ENCODE peak calls at places on chromosomes 13 and 19, in eight cellular contexts. One of them, this sample, is unnamed.

GRCh38 chr19:30552593-30552992 is 180.4 kb downstream of the ZNF536 start:
- DNase-seq in CD8-positive, alpha-beta T cell: no peak
- DNase-seq in astrocyte: no peak
- DNase-seq in transverse colon: no peak
- DNase-seq in effector memory CD4-positive, alpha-beta T cell: no peak
- DNase-seq in Peyer's patch: no peak
- DNase-seq in lower lobe of right lung: no peak
- DNase-seq in right atrium auricular region: no peak
- DNase-seq in this sample: no peak

GRCh38 chr13:23470706-23471610 is 37.5 kb upstream of the SACS start:
- DNase-seq in right atrium auricular region: no peak
- DNase-seq in CD8-positive, alpha-beta T cell: no peak
- DNase-seq in lower lobe of right lung: no peak
- DNase-seq in Peyer's patch: no peak
- DNase-seq in transverse colon: no peak
- DNase-seq in astrocyte: no peak
- DNase-seq in effector memory CD4-positive, alpha-beta T cell: no peak
- DNase-seq in this sample: no peak

GRCh38 chr19:1082165-1082927 is 12.8 kb downstream of the POLR2E start:
- DNase-seq in transverse colon: peak; percentile 96
- DNase-seq in right atrium auricular region: no peak
- DNase-seq in astrocyte: no peak
- DNase-seq in effector memory CD4-positive, alpha-beta T cell: peak; percentile 76
- DNase-seq in Peyer's patch: peak; percentile 96
- DNase-seq in lower lobe of right lung: peak; percentile 93
- DNase-seq in CD8-positive, alpha-beta T cell: peak; percentile 75
- DNase-seq in this sample: peak; percentile 79

GRCh38 chr19:33302175-33302973 is at the start of gene CEBPA:
- DNase-seq in lower lobe of right lung: peak; percentile 92
- DNase-seq in astrocyte: peak; percentile 55
- DNase-seq in transverse colon: peak; percentile 88
- DNase-seq in effector memory CD4-positive, alpha-beta T cell: peak; percentile 21
- DNase-seq in Peyer's patch: peak; percentile 90
- DNase-seq in CD8-positive, alpha-beta T cell: peak; percentile 26
- DNase-seq in right atrium auricular region: no peak
- DNase-seq in this sample: peak; percentile 67

GRCh38 chr19:34484328-34484727 is 2.8 kb downstream of the WTIP start:
- DNase-seq in astrocyte: no peak
- DNase-seq in Peyer's patch: no peak
- DNase-seq in right atrium auricular region: no peak
- DNase-seq in transverse colon: no peak
- DNase-seq in effector memory CD4-positive, alpha-beta T cell: no peak
- DNase-seq in lower lobe of right lung: no peak
- DNase-seq in CD8-positive, alpha-beta T cell: no peak
- DNase-seq in this sample: no peak

GRCh38 chr13:73421310-73421912 is 362.6 kb downstream of the KLF5 start:
- DNase-seq in right atrium auricular region: no peak
- DNase-seq in astrocyte: peak; percentile 96
- DNase-seq in Peyer's patch: peak; percentile 81
- DNase-seq in transverse colon: peak; percentile 68
- DNase-seq in CD8-positive, alpha-beta T cell: no peak
- DNase-seq in effector memory CD4-positive, alpha-beta T cell: no peak
- DNase-seq in lower lobe of right lung: no peak
- DNase-seq in this sample: no peak

GRCh38 chr13:110405597-110406450 is 98.7 kb downstream of the COL4A2 start:
- DNase-seq in astrocyte: peak; percentile 96
- DNase-seq in right atrium auricular region: no peak
- DNase-seq in effector memory CD4-positive, alpha-beta T cell: no peak
- DNase-seq in transverse colon: no peak
- DNase-seq in CD8-positive, alpha-beta T cell: no peak
- DNase-seq in Peyer's patch: no peak
- DNase-seq in lower lobe of right lung: no peak
- DNase-seq in this sample: no peak

GRCh38 chr13:93296584-93296983 is 70.0 kb downstream of the GPC6 start:
- DNase-seq in transverse colon: no peak
- DNase-seq in effector memory CD4-positive, alpha-beta T cell: no peak
- DNase-seq in Peyer's patch: no peak
- DNase-seq in lower lobe of right lung: no peak
- DNase-seq in astrocyte: no peak
- DNase-seq in right atrium auricular region: no peak
- DNase-seq in CD8-positive, alpha-beta T cell: no peak
- DNase-seq in this sample: no peak

GRCh38 chr19:53037101-53038097 is 7.1 kb upstream of the ERVV-2 start:
- DNase-seq in astrocyte: peak; percentile 32
- DNase-seq in lower lobe of right lung: peak; percentile 48
- DNase-seq in effector memory CD4-positive, alpha-beta T cell: no peak
- DNase-seq in CD8-positive, alpha-beta T cell: no peak
- DNase-seq in right atrium auricular region: no peak
- DNase-seq in Peyer's patch: no peak
- DNase-seq in transverse colon: no peak
- DNase-seq in this sample: no peak

GRCh38 chr19:40718774-40719391 is 2.0 kb downstream of the ITPKC start:
- DNase-seq in CD8-positive, alpha-beta T cell: no peak
- DNase-seq in Peyer's patch: peak; percentile 94
- DNase-seq in transverse colon: peak; percentile 93
- DNase-seq in astrocyte: peak; percentile 16
- DNase-seq in effector memory CD4-positive, alpha-beta T cell: no peak
- DNase-seq in lower lobe of right lung: peak; percentile 91
- DNase-seq in right atrium auricular region: peak; percentile 79
- DNase-seq in this sample: no peak

GRCh38 chr19:3310280-3310679 is 56.1 kb upstream of the NFIC start:
- DNase-seq in Peyer's patch: no peak
- DNase-seq in lower lobe of right lung: no peak
- DNase-seq in effector memory CD4-positive, alpha-beta T cell: no peak
- DNase-seq in transverse colon: no peak
- DNase-seq in CD8-positive, alpha-beta T cell: no peak
- DNase-seq in right atrium auricular region: no peak
- DNase-seq in astrocyte: no peak
- DNase-seq in this sample: no peak

GRCh38 chr19:2663920-2664571 is 38.4 kb downstream of the GNG7 start:
- DNase-seq in effector memory CD4-positive, alpha-beta T cell: no peak
- DNase-seq in right atrium auricular region: peak; percentile 69
- DNase-seq in CD8-positive, alpha-beta T cell: no peak
- DNase-seq in Peyer's patch: peak; percentile 91
- DNase-seq in transverse colon: peak; percentile 80
- DNase-seq in astrocyte: no peak
- DNase-seq in lower lobe of right lung: no peak
- DNase-seq in this sample: no peak

GRCh38 chr19:8494158-8494557 is 8.3 kb downstream of the PRAM1 start:
- DNase-seq in Peyer's patch: no peak
- DNase-seq in lower lobe of right lung: no peak
- DNase-seq in CD8-positive, alpha-beta T cell: no peak
- DNase-seq in effector memory CD4-positive, alpha-beta T cell: no peak
- DNase-seq in transverse colon: no peak
- DNase-seq in right atrium auricular region: no peak
- DNase-seq in astrocyte: no peak
- DNase-seq in this sample: no peak

GRCh38 chr13:56299650-56300049 is 841.1 kb upstream of the PRR20A start:
- DNase-seq in lower lobe of right lung: no peak
- DNase-seq in transverse colon: no peak
- DNase-seq in CD8-positive, alpha-beta T cell: no peak
- DNase-seq in astrocyte: no peak
- DNase-seq in effector memory CD4-positive, alpha-beta T cell: no peak
- DNase-seq in right atrium auricular region: no peak
- DNase-seq in Peyer's patch: no peak
- DNase-seq in this sample: no peak

GRCh38 chr13:39612023-39612637 is 9.1 kb upstream of the LHFPL6 start:
- DNase-seq in effector memory CD4-positive, alpha-beta T cell: no peak
- DNase-seq in lower lobe of right lung: no peak
- DNase-seq in transverse colon: peak; percentile 65
- DNase-seq in right atrium auricular region: peak; percentile 83
- DNase-seq in CD8-positive, alpha-beta T cell: peak; percentile 45
- DNase-seq in Peyer's patch: peak; percentile 90
- DNase-seq in astrocyte: peak; percentile 58
- DNase-seq in this sample: peak; percentile 38

GRCh38 chr19:12793290-12794195 is 2.3 kb downstream of the JUNB start:
- DNase-seq in effector memory CD4-positive, alpha-beta T cell: peak; percentile 94
- DNase-seq in Peyer's patch: peak; percentile 97
- DNase-seq in lower lobe of right lung: peak; percentile 94
- DNase-seq in astrocyte: peak; percentile 73
- DNase-seq in transverse colon: peak; percentile 95
- DNase-seq in right atrium auricular region: peak; percentile 93
- DNase-seq in CD8-positive, alpha-beta T cell: peak; percentile 90
- DNase-seq in this sample: peak; percentile 97

GRCh38 chr19:6971366-6971765 is 49.9 kb downstream of the MBD3L2B start:
- DNase-seq in lower lobe of right lung: no peak
- DNase-seq in Peyer's patch: no peak
- DNase-seq in right atrium auricular region: no peak
- DNase-seq in CD8-positive, alpha-beta T cell: no peak
- DNase-seq in effector memory CD4-positive, alpha-beta T cell: no peak
- DNase-seq in transverse colon: no peak
- DNase-seq in astrocyte: no peak
- DNase-seq in this sample: no peak

GRCh38 chr13:110445183-110445582 is 116.3 kb downstream of the RAB20 start:
- DNase-seq in Peyer's patch: peak; percentile 66
- DNase-seq in lower lobe of right lung: no peak
- DNase-seq in transverse colon: no peak
- DNase-seq in CD8-positive, alpha-beta T cell: no peak
- DNase-seq in astrocyte: peak; percentile 59
- DNase-seq in right atrium auricular region: no peak
- DNase-seq in effector memory CD4-positive, alpha-beta T cell: no peak
- DNase-seq in this sample: no peak

GRCh38 chr19:7917292-7918061 is 2.7 kb upstream of the SNAPC2 start:
- DNase-seq in CD8-positive, alpha-beta T cell: peak; percentile 33
- DNase-seq in transverse colon: peak; percentile 69
- DNase-seq in effector memory CD4-positive, alpha-beta T cell: no peak
- DNase-seq in Peyer's patch: peak; percentile 75
- DNase-seq in astrocyte: peak; percentile 19
- DNase-seq in lower lobe of right lung: peak; percentile 68
- DNase-seq in right atrium auricular region: no peak
- DNase-seq in this sample: peak; percentile 45

GRCh38 chr19:4991996-4992698 is 23.2 kb downstream of the KDM4B start:
- DNase-seq in right atrium auricular region: no peak
- DNase-seq in Peyer's patch: no peak
- DNase-seq in CD8-positive, alpha-beta T cell: no peak
- DNase-seq in astrocyte: no peak
- DNase-seq in transverse colon: no peak
- DNase-seq in lower lobe of right lung: no peak
- DNase-seq in effector memory CD4-positive, alpha-beta T cell: no peak
- DNase-seq in this sample: no peak
- H3K4me1 ChIP-seq in right atrium auricular region: peaks cover 6% of the 10 kb centered on the region
- H3K4me1 ChIP-seq in Peyer's patch: no peaks in the 10 kb centered on the region
- H3K4me1 ChIP-seq in CD8-positive, alpha-beta T cell: no peaks in the 10 kb centered on the region
- H3K4me1 ChIP-seq in astrocyte: peaks cover 20% of the 10 kb centered on the region
- H3K4me1 ChIP-seq in transverse colon: peaks cover 13% of the 10 kb centered on the region
- H3K4me1 ChIP-seq in lower lobe of right lung: peaks cover 20% of the 10 kb centered on the region
- H3K4me1 ChIP-seq in effector memory CD4-positive, alpha-beta T cell: no peaks in the 10 kb centered on the region
- H3K4me1 ChIP-seq in this sample: no peaks in the 10 kb centered on the region

DNA sequence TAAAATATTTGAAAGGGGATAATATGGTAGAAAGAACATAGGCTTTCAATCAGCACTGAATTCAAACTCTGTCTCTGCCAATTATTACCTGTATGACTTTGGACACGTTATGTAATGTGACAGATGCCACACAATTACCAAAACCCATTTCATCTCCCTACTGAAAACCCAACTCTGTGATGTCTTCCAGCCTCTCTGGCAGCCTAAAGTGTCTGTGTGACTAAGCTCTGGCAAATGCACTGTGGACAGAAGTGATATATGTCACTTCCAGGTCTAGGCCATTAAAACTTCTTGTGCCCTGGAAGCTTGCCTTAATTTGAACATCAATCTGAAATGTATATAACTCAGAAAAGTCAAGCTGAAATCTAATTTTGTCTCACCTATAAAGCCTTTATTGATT is 552.0 kb downstream of the RFC3 start:
- DNase-seq in lower lobe of right lung: no peak
- DNase-seq in CD8-positive, alpha-beta T cell: no peak
- DNase-seq in Peyer's patch: no peak
- DNase-seq in transverse colon: no peak
- DNase-seq in astrocyte: no peak
- DNase-seq in right atrium auricular region: no peak
- DNase-seq in effector memory CD4-positive, alpha-beta T cell: no peak
- DNase-seq in this sample: no peak
- H3K27ac ChIP-seq in lower lobe of right lung: no peak overlapping the region
- H3K27ac ChIP-seq in CD8-positive, alpha-beta T cell: no peak overlapping the region
- H3K27ac ChIP-seq in Peyer's patch: no peak overlapping the region
- H3K27ac ChIP-seq in transverse colon: no peak overlapping the region
- H3K27ac ChIP-seq in astrocyte: no peak overlapping the region
- H3K27ac ChIP-seq in right atrium auricular region: no peak overlapping the region
- H3K27ac ChIP-seq in effector memory CD4-positive, alpha-beta T cell: no peak overlapping the region
- H3K27ac ChIP-seq in this sample: no peak overlapping the region

DNA sequence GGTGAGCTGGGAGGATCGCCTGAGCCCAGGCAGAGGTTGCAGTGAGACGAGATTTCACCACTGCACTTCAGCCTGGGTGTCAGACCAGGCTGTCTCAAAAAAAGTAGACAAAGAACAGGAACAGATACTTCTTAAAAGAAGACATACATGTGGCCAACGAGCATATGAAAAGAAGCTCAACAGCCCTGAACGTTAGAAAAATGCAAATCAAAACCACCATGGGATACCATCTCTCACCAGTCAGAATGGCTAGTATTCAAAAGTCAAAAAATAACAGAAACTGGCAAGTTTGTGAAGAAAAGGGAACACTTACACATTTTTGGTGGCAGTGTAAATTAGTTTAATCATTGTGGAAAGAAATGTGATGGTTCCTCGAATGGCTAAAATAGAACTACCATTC is 3.0 kb upstream of the LGALS14 start:
- DNase-seq in effector memory CD4-positive, alpha-beta T cell: no peak
- DNase-seq in right atrium auricular region: no peak
- DNase-seq in lower lobe of right lung: no peak
- DNase-seq in astrocyte: no peak
- DNase-seq in CD8-positive, alpha-beta T cell: no peak
- DNase-seq in transverse colon: no peak
- DNase-seq in Peyer's patch: no peak
- DNase-seq in this sample: no peak
- H3K27me3 ChIP-seq in effector memory CD4-positive, alpha-beta T cell: no peaks in the 10 kb centered on the region
- H3K27me3 ChIP-seq in right atrium auricular region: no peaks in the 10 kb centered on the region
- H3K27me3 ChIP-seq in lower lobe of right lung: peaks cover 15% of the 10 kb centered on the region
- H3K27me3 ChIP-seq in astrocyte: no peaks in the 10 kb centered on the region
- H3K27me3 ChIP-seq in CD8-positive, alpha-beta T cell: no peaks in the 10 kb centered on the region
- H3K27me3 ChIP-seq in transverse colon: peaks cover 9% of the 10 kb centered on the region
- H3K27me3 ChIP-seq in Peyer's patch: no peaks in the 10 kb centered on the region
- H3K27me3 ChIP-seq in this sample: no peaks in the 10 kb centered on the region

DNA sequence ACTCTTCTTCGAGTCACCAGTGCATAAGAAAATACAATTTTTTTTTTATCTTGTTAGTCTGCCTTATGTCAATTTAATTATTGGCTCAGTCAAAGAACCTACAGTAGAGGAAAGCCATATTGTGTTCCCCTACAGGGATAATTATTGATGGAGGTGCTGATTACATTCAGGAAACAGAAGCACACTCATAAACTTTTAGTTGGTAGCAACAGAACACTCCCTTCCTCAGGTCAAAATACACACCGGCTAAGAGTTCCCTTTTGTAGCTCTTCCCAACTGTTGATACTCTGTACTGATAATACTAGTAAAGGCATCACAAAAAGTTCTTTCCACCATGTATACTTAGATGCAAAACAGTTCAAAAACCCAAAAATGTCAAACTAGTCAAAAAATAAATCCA is 18.4 kb downstream of the FOXO1 start:
- DNase-seq in right atrium auricular region: no peak
- DNase-seq in Peyer's patch: no peak
- DNase-seq in CD8-positive, alpha-beta T cell: no peak
- DNase-seq in transverse colon: no peak
- DNase-seq in effector memory CD4-positive, alpha-beta T cell: no peak
- DNase-seq in lower lobe of right lung: no peak
- DNase-seq in astrocyte: no peak
- DNase-seq in this sample: no peak
- H3K4me1 ChIP-seq in right atrium auricular region: no peaks in the 10 kb centered on the region
- H3K4me1 ChIP-seq in Peyer's patch: peaks cover 26% of the 10 kb centered on the region
- H3K4me1 ChIP-seq in CD8-positive, alpha-beta T cell: peaks cover 93% of the 10 kb centered on the region
- H3K4me1 ChIP-seq in transverse colon: peaks cover 82% of the 10 kb centered on the region
- H3K4me1 ChIP-seq in effector memory CD4-positive, alpha-beta T cell: peaks cover 48% of the 10 kb centered on the region
- H3K4me1 ChIP-seq in lower lobe of right lung: peaks cover 82% of the 10 kb centered on the region
- H3K4me1 ChIP-seq in astrocyte: peaks cover 4% of the 10 kb centered on the region
- H3K4me1 ChIP-seq in this sample: peaks cover 21% of the 10 kb centered on the region